ENCODE peak calls at places on chromosomes 2 and 18, in ten cellular contexts. X is omental fat pad; S is NCI-H1105; V is activated T-helper 1 cell treated with Interleukin-2 at 50 U/mL for 16 hours; K is iris pigment epithelial cell; G is NCI-H2029; Q is activated CD4-positive, CD25-positive, alpha-beta regulatory T cell; E is NCI-H1417; L is A172; F is NCI-H510A. P is an unnamed sample.

GRCh38 chr2:206452750-206453149 is 9.4 kb downstream of the ADAM23 start:
- DNase-seq in K (no peak), S (no peak), F (no peak), E (no peak), G (no peak), Q (no peak), X (no peak), V (no peak), L (peak; percentile 66), P (no peak)

GRCh38 chr2:204795156-204795555 is 249.9 kb downstream of the PARD3B start:
- DNase-seq in V (no peak), S (no peak), L (peak; percentile 9), X (no peak), F (no peak), E (no peak), K (peak; percentile 55), Q (no peak), G (no peak), P (no peak)

GRCh38 chr2:168212866-168213265 is 34.5 kb downstream of the STK39 start:
- DNase-seq in F (no peak), K (no peak), G (no peak), V (no peak), S (no peak), E (no peak), Q (no peak), X (no peak), L (peak; percentile 42), P (no peak)

GRCh38 chr2:232415138-232415690 is 8.6 kb downstream of the ALPG start:
- DNase-seq in X (no peak), V (no peak), F (no peak), G (no peak), Q (no peak), L (no peak), E (no peak), K (no peak), S (no peak), P (no peak)

GRCh38 chr2:216351172-216351925 is 20.9 kb downstream of the MARCHF4 start:
- DNase-seq in G (no peak), K (peak; percentile 45), V (no peak), X (no peak), F (no peak), L (no peak), S (no peak), Q (no peak), E (no peak), P (no peak)

GRCh38 chr18:24502621-24503020 is 42.2 kb downstream of the HRH4 start:
- DNase-seq in E (no peak), G (peak; percentile 27), Q (no peak), V (no peak), L (no peak), S (no peak), X (no peak), K (no peak), F (peak; percentile 76), P (no peak)

GRCh38 chr2:231393149-231394131 is 2.1 kb upstream of the B3GNT7 start:
- DNase-seq in X (no peak), E (no peak), K (no peak), S (no peak), Q (no peak), F (no peak), V (no peak), G (no peak), L (no peak), P (peak; percentile 81)

GRCh38 chr2:8669157-8669852 is 12.6 kb upstream of the ID2 start:
- DNase-seq in X (no peak), L (no peak), V (no peak), F (no peak), Q (no peak), S (no peak), G (no peak), K (no peak), E (no peak), P (no peak)

GRCh38 chr2:142966281-142966680 is 88.8 kb downstream of the KYNU start:
- DNase-seq in V (no peak), K (no peak), F (no peak), X (no peak), Q (no peak), S (no peak), E (no peak), G (no peak), L (no peak), P (no peak)

GRCh38 chr2:171531836-171532450 is 9.7 kb downstream of the CYBRD1 start:
- DNase-seq in X (no peak), Q (no peak), F (no peak), V (no peak), G (no peak), E (no peak), S (no peak), L (no peak), K (peak; percentile 35), P (no peak)

GRCh38 chr2:10281891-10282290 is 20.8 kb upstream of the HPCAL1 start:
- DNase-seq in Q (no peak), S (no peak), G (no peak), F (no peak), E (no peak), V (no peak), L (no peak), K (no peak), X (no peak), P (no peak)

GRCh38 chr2:192286093-192286701 is 91.5 kb upstream of the TMEFF2 start:
- DNase-seq in G (peak; percentile 8), Q (no peak), K (peak; percentile 70), E (peak; percentile 5), F (no peak), L (peak; percentile 69), S (peak; percentile 11), X (no peak), V (no peak), P (no peak)

GRCh38 chr2:49770919-49771318 is 616.6 kb upstream of the FSHR start:
- DNase-seq in E (peak; percentile 19), S (no peak), L (no peak), V (no peak), X (no peak), Q (no peak), G (no peak), F (no peak), K (peak; percentile 6), P (no peak)

GRCh38 chr2:30681022-30681421 is 126.2 kb downstream of the CAPN13 start:
- DNase-seq in G (no peak), Q (no peak), L (no peak), F (no peak), V (no peak), X (no peak), E (no peak), S (no peak), K (no peak), P (no peak)

GRCh38 chr2:121286506-121286905 is 1.5 kb upstream of the TFCP2L1 start:
- DNase-seq in E (no peak), G (no peak), K (no peak), X (no peak), S (no peak), Q (no peak), L (no peak), V (no peak), F (no peak), P (no peak)

GRCh38 chr18:57051586-57052044 is 95.3 kb upstream of the BOD1L2 start:
- DNase-seq in V (no peak), E (peak; percentile 43), G (no peak), Q (no peak), K (no peak), F (no peak), X (no peak), S (no peak), L (no peak), P (no peak)

GRCh38 chr2:70889716-70890037 is 46.0 kb upstream of the ATP6V1B1 start:
- DNase-seq in S (no peak), F (no peak), L (no peak), E (no peak), Q (no peak), X (no peak), G (no peak), V (no peak), K (no peak), P (no peak)

GRCh38 chr2:44866131-44866530 is 75.4 kb upstream of the SIX3 start:
- DNase-seq in X (no peak), L (no peak), S (no peak), K (no peak), E (no peak), V (no peak), F (no peak), Q (no peak), G (no peak), P (no peak)

GRCh38 chr2:217749009-217749408 is 253.8 kb downstream of the TNS1 start:
- DNase-seq in L (no peak), X (no peak), G (no peak), V (no peak), Q (no peak), S (no peak), K (no peak), F (no peak), E (no peak), P (no peak)

GRCh38 chr2:239587836-239588235 is 187.0 kb upstream of the HDAC4 start:
- DNase-seq in Q (no peak), K (no peak), E (no peak), L (no peak), V (no peak), X (no peak), G (no peak), F (no peak), S (no peak), P (no peak)

GRCh38 chr18:31510319-31510718 is 12.3 kb downstream of the DSG2 start:
- DNase-seq in X (no peak), G (no peak), S (no peak), F (no peak), K (no peak), L (no peak), Q (no peak), V (no peak), E (no peak), P (no peak)